ENCODE peak calls at places on chromosomes 6 and 20, in ten cellular contexts. One of them, this sample, is unnamed.

GRCh38 chr6:116180375-116180774 is 54.4 kb upstream of the COL10A1 start:
- DNase-seq in T1000: no peak
- DNase-seq in stimulated activated CD4-positive, alpha-beta T cell treated with anti-CD3 and anti-CD28 coated beads, Interleukin-12 subunit alpha, Interleukin-12 subunit beta, amount 100 ng/mL, for 48 hours: no peak
- DNase-seq in NCI-H2081: no peak
- DNase-seq in activated CD4-positive, alpha-beta T cell treated with anti-CD3 and anti-CD28 coated beads, Interleukin-2, amount 50 U/mL, for 4 hours: no peak
- DNase-seq in prostate gland: no peak
- DNase-seq in RPMI8226: no peak
- DNase-seq in MM.1S: no peak
- DNase-seq in fibroblast of the aortic adventitia: peak
- DNase-seq in lower leg skin: no peak
- DNase-seq in this sample: no peak

GRCh38 chr6:127496471-127496870 is 22.7 kb downstream of the MTCL3 start:
- DNase-seq in activated CD4-positive, alpha-beta T cell treated with anti-CD3 and anti-CD28 coated beads, Interleukin-2, amount 50 U/mL, for 4 hours: no peak
- DNase-seq in T1000: no peak
- DNase-seq in MM.1S: no peak
- DNase-seq in prostate gland: no peak
- DNase-seq in stimulated activated CD4-positive, alpha-beta T cell treated with anti-CD3 and anti-CD28 coated beads, Interleukin-12 subunit alpha, Interleukin-12 subunit beta, amount 100 ng/mL, for 48 hours: no peak
- DNase-seq in lower leg skin: no peak
- DNase-seq in fibroblast of the aortic adventitia: peak
- DNase-seq in RPMI8226: no peak
- DNase-seq in NCI-H2081: no peak
- DNase-seq in this sample: no peak

GRCh38 chr6:107274288-107274687 is 159.0 kb upstream of the BEND3 start:
- DNase-seq in fibroblast of the aortic adventitia: no peak
- DNase-seq in NCI-H2081: no peak
- DNase-seq in prostate gland: no peak
- DNase-seq in RPMI8226: no peak
- DNase-seq in activated CD4-positive, alpha-beta T cell treated with anti-CD3 and anti-CD28 coated beads, Interleukin-2, amount 50 U/mL, for 4 hours: no peak
- DNase-seq in MM.1S: no peak
- DNase-seq in stimulated activated CD4-positive, alpha-beta T cell treated with anti-CD3 and anti-CD28 coated beads, Interleukin-12 subunit alpha, Interleukin-12 subunit beta, amount 100 ng/mL, for 48 hours: no peak
- DNase-seq in lower leg skin: no peak
- DNase-seq in T1000: no peak
- DNase-seq in this sample: no peak

GRCh38 chr6:34206726-34207125 is 29.9 kb upstream of the HMGA1 start:
- DNase-seq in T1000: no peak
- DNase-seq in RPMI8226: no peak
- DNase-seq in MM.1S: no peak
- DNase-seq in prostate gland: no peak
- DNase-seq in stimulated activated CD4-positive, alpha-beta T cell treated with anti-CD3 and anti-CD28 coated beads, Interleukin-12 subunit alpha, Interleukin-12 subunit beta, amount 100 ng/mL, for 48 hours: no peak
- DNase-seq in fibroblast of the aortic adventitia: no peak
- DNase-seq in NCI-H2081: no peak
- DNase-seq in activated CD4-positive, alpha-beta T cell treated with anti-CD3 and anti-CD28 coated beads, Interleukin-2, amount 50 U/mL, for 4 hours: no peak
- DNase-seq in lower leg skin: no peak
- DNase-seq in this sample: no peak

GRCh38 chr20:39879296-39879695 is 809.7 kb downstream of the MAFB start:
- DNase-seq in NCI-H2081: no peak
- DNase-seq in stimulated activated CD4-positive, alpha-beta T cell treated with anti-CD3 and anti-CD28 coated beads, Interleukin-12 subunit alpha, Interleukin-12 subunit beta, amount 100 ng/mL, for 48 hours: no peak
- DNase-seq in RPMI8226: no peak
- DNase-seq in fibroblast of the aortic adventitia: no peak
- DNase-seq in activated CD4-positive, alpha-beta T cell treated with anti-CD3 and anti-CD28 coated beads, Interleukin-2, amount 50 U/mL, for 4 hours: no peak
- DNase-seq in lower leg skin: no peak
- DNase-seq in T1000: no peak
- DNase-seq in MM.1S: no peak
- DNase-seq in prostate gland: no peak
- DNase-seq in this sample: no peak

GRCh38 chr20:48975955-48976354 is 54.4 kb downstream of the ARFGEF2 start:
- DNase-seq in lower leg skin: no peak
- DNase-seq in NCI-H2081: peak
- DNase-seq in stimulated activated CD4-positive, alpha-beta T cell treated with anti-CD3 and anti-CD28 coated beads, Interleukin-12 subunit alpha, Interleukin-12 subunit beta, amount 100 ng/mL, for 48 hours: no peak
- DNase-seq in T1000: no peak
- DNase-seq in MM.1S: no peak
- DNase-seq in activated CD4-positive, alpha-beta T cell treated with anti-CD3 and anti-CD28 coated beads, Interleukin-2, amount 50 U/mL, for 4 hours: no peak
- DNase-seq in prostate gland: no peak
- DNase-seq in fibroblast of the aortic adventitia: no peak
- DNase-seq in RPMI8226: no peak
- DNase-seq in this sample: no peak

GRCh38 chr6:38114976-38115632 is 295.6 kb downstream of the ZFAND3 start:
- DNase-seq in activated CD4-positive, alpha-beta T cell treated with anti-CD3 and anti-CD28 coated beads, Interleukin-2, amount 50 U/mL, for 4 hours: no peak
- DNase-seq in prostate gland: no peak
- DNase-seq in RPMI8226: no peak
- DNase-seq in MM.1S: no peak
- DNase-seq in stimulated activated CD4-positive, alpha-beta T cell treated with anti-CD3 and anti-CD28 coated beads, Interleukin-12 subunit alpha, Interleukin-12 subunit beta, amount 100 ng/mL, for 48 hours: no peak
- DNase-seq in NCI-H2081: no peak
- DNase-seq in T1000: no peak
- DNase-seq in fibroblast of the aortic adventitia: no peak
- DNase-seq in lower leg skin: no peak
- DNase-seq in this sample: no peak

GRCh38 chr20:6081236-6081635 is 27.4 kb upstream of the LRRN4 start:
- DNase-seq in lower leg skin: no peak
- DNase-seq in RPMI8226: no peak
- DNase-seq in activated CD4-positive, alpha-beta T cell treated with anti-CD3 and anti-CD28 coated beads, Interleukin-2, amount 50 U/mL, for 4 hours: no peak
- DNase-seq in T1000: no peak
- DNase-seq in stimulated activated CD4-positive, alpha-beta T cell treated with anti-CD3 and anti-CD28 coated beads, Interleukin-12 subunit alpha, Interleukin-12 subunit beta, amount 100 ng/mL, for 48 hours: no peak
- DNase-seq in prostate gland: no peak
- DNase-seq in MM.1S: no peak
- DNase-seq in fibroblast of the aortic adventitia: peak
- DNase-seq in NCI-H2081: no peak
- DNase-seq in this sample: no peak

GRCh38 chr20:45771182-45771759 is 20.4 kb downstream of the WFDC3 start:
- DNase-seq in MM.1S: peak
- DNase-seq in T1000: peak
- DNase-seq in activated CD4-positive, alpha-beta T cell treated with anti-CD3 and anti-CD28 coated beads, Interleukin-2, amount 50 U/mL, for 4 hours: peak
- DNase-seq in fibroblast of the aortic adventitia: peak
- DNase-seq in prostate gland: peak
- DNase-seq in lower leg skin: peak
- DNase-seq in stimulated activated CD4-positive, alpha-beta T cell treated with anti-CD3 and anti-CD28 coated beads, Interleukin-12 subunit alpha, Interleukin-12 subunit beta, amount 100 ng/mL, for 48 hours: peak
- DNase-seq in RPMI8226: peak
- DNase-seq in NCI-H2081: peak
- DNase-seq in this sample: peak

GRCh38 chr20:4045741-4046140 is 30.4 kb upstream of the RNF24 start:
- DNase-seq in NCI-H2081: no peak
- DNase-seq in MM.1S: no peak
- DNase-seq in activated CD4-positive, alpha-beta T cell treated with anti-CD3 and anti-CD28 coated beads, Interleukin-2, amount 50 U/mL, for 4 hours: no peak
- DNase-seq in stimulated activated CD4-positive, alpha-beta T cell treated with anti-CD3 and anti-CD28 coated beads, Interleukin-12 subunit alpha, Interleukin-12 subunit beta, amount 100 ng/mL, for 48 hours: no peak
- DNase-seq in lower leg skin: no peak
- DNase-seq in prostate gland: no peak
- DNase-seq in fibroblast of the aortic adventitia: no peak
- DNase-seq in RPMI8226: no peak
- DNase-seq in T1000: no peak
- DNase-seq in this sample: peak

GRCh38 chr20:49824206-49824605 is 11.6 kb downstream of the SLC9A8 start:
- DNase-seq in T1000: no peak
- DNase-seq in lower leg skin: no peak
- DNase-seq in NCI-H2081: no peak
- DNase-seq in activated CD4-positive, alpha-beta T cell treated with anti-CD3 and anti-CD28 coated beads, Interleukin-2, amount 50 U/mL, for 4 hours: no peak
- DNase-seq in MM.1S: no peak
- DNase-seq in fibroblast of the aortic adventitia: no peak
- DNase-seq in stimulated activated CD4-positive, alpha-beta T cell treated with anti-CD3 and anti-CD28 coated beads, Interleukin-12 subunit alpha, Interleukin-12 subunit beta, amount 100 ng/mL, for 48 hours: no peak
- DNase-seq in RPMI8226: no peak
- DNase-seq in prostate gland: no peak
- DNase-seq in this sample: no peak

GRCh38 chr6:2939315-2940009 is 31.9 kb downstream of the SERPINB6 start:
- DNase-seq in fibroblast of the aortic adventitia: no peak
- DNase-seq in stimulated activated CD4-positive, alpha-beta T cell treated with anti-CD3 and anti-CD28 coated beads, Interleukin-12 subunit alpha, Interleukin-12 subunit beta, amount 100 ng/mL, for 48 hours: no peak
- DNase-seq in prostate gland: no peak
- DNase-seq in RPMI8226: no peak
- DNase-seq in lower leg skin: peak
- DNase-seq in NCI-H2081: no peak
- DNase-seq in MM.1S: no peak
- DNase-seq in T1000: no peak
- DNase-seq in activated CD4-positive, alpha-beta T cell treated with anti-CD3 and anti-CD28 coated beads, Interleukin-2, amount 50 U/mL, for 4 hours: no peak
- DNase-seq in this sample: no peak

GRCh38 chr6:99016355-99016754 is 68.6 kb upstream of the FBXL4 start:
- DNase-seq in T1000: no peak
- DNase-seq in lower leg skin: no peak
- DNase-seq in activated CD4-positive, alpha-beta T cell treated with anti-CD3 and anti-CD28 coated beads, Interleukin-2, amount 50 U/mL, for 4 hours: no peak
- DNase-seq in stimulated activated CD4-positive, alpha-beta T cell treated with anti-CD3 and anti-CD28 coated beads, Interleukin-12 subunit alpha, Interleukin-12 subunit beta, amount 100 ng/mL, for 48 hours: no peak
- DNase-seq in prostate gland: no peak
- DNase-seq in RPMI8226: no peak
- DNase-seq in NCI-H2081: no peak
- DNase-seq in MM.1S: peak
- DNase-seq in fibroblast of the aortic adventitia: peak
- DNase-seq in this sample: no peak

GRCh38 chr6:84432616-84433015 is 205.2 kb upstream of the CEP162 start:
- DNase-seq in RPMI8226: no peak
- DNase-seq in MM.1S: no peak
- DNase-seq in stimulated activated CD4-positive, alpha-beta T cell treated with anti-CD3 and anti-CD28 coated beads, Interleukin-12 subunit alpha, Interleukin-12 subunit beta, amount 100 ng/mL, for 48 hours: no peak
- DNase-seq in activated CD4-positive, alpha-beta T cell treated with anti-CD3 and anti-CD28 coated beads, Interleukin-2, amount 50 U/mL, for 4 hours: no peak
- DNase-seq in prostate gland: no peak
- DNase-seq in NCI-H2081: no peak
- DNase-seq in fibroblast of the aortic adventitia: peak
- DNase-seq in lower leg skin: no peak
- DNase-seq in T1000: no peak
- DNase-seq in this sample: no peak

GRCh38 chr6:35052694-35053565 is 88.2 kb downstream of the TCP11 start:
- DNase-seq in T1000: no peak
- DNase-seq in RPMI8226: no peak
- DNase-seq in fibroblast of the aortic adventitia: peak
- DNase-seq in NCI-H2081: no peak
- DNase-seq in lower leg skin: no peak
- DNase-seq in MM.1S: no peak
- DNase-seq in prostate gland: no peak
- DNase-seq in stimulated activated CD4-positive, alpha-beta T cell treated with anti-CD3 and anti-CD28 coated beads, Interleukin-12 subunit alpha, Interleukin-12 subunit beta, amount 100 ng/mL, for 48 hours: no peak
- DNase-seq in activated CD4-positive, alpha-beta T cell treated with anti-CD3 and anti-CD28 coated beads, Interleukin-2, amount 50 U/mL, for 4 hours: no peak
- DNase-seq in this sample: no peak

GRCh38 chr6:90217621-90218496 is 78.8 kb downstream of the BACH2 start:
- DNase-seq in stimulated activated CD4-positive, alpha-beta T cell treated with anti-CD3 and anti-CD28 coated beads, Interleukin-12 subunit alpha, Interleukin-12 subunit beta, amount 100 ng/mL, for 48 hours: no peak
- DNase-seq in lower leg skin: no peak
- DNase-seq in fibroblast of the aortic adventitia: no peak
- DNase-seq in activated CD4-positive, alpha-beta T cell treated with anti-CD3 and anti-CD28 coated beads, Interleukin-2, amount 50 U/mL, for 4 hours: peak
- DNase-seq in prostate gland: no peak
- DNase-seq in T1000: no peak
- DNase-seq in MM.1S: no peak
- DNase-seq in NCI-H2081: peak
- DNase-seq in RPMI8226: peak
- DNase-seq in this sample: no peak

GRCh38 chr20:19757487-19757972 is 528 bp upstream of the RIN2 start:
- DNase-seq in MM.1S: peak
- DNase-seq in activated CD4-positive, alpha-beta T cell treated with anti-CD3 and anti-CD28 coated beads, Interleukin-2, amount 50 U/mL, for 4 hours: no peak
- DNase-seq in T1000: peak
- DNase-seq in fibroblast of the aortic adventitia: peak
- DNase-seq in NCI-H2081: peak
- DNase-seq in RPMI8226: no peak
- DNase-seq in prostate gland: peak
- DNase-seq in stimulated activated CD4-positive, alpha-beta T cell treated with anti-CD3 and anti-CD28 coated beads, Interleukin-12 subunit alpha, Interleukin-12 subunit beta, amount 100 ng/mL, for 48 hours: no peak
- DNase-seq in lower leg skin: peak
- DNase-seq in this sample: peak

GRCh38 chr6:116287668-116288282 is 8.0 kb upstream of the TSPYL1 start:
- DNase-seq in RPMI8226: peak
- DNase-seq in stimulated activated CD4-positive, alpha-beta T cell treated with anti-CD3 and anti-CD28 coated beads, Interleukin-12 subunit alpha, Interleukin-12 subunit beta, amount 100 ng/mL, for 48 hours: no peak
- DNase-seq in MM.1S: peak
- DNase-seq in prostate gland: no peak
- DNase-seq in NCI-H2081: peak
- DNase-seq in activated CD4-positive, alpha-beta T cell treated with anti-CD3 and anti-CD28 coated beads, Interleukin-2, amount 50 U/mL, for 4 hours: no peak
- DNase-seq in T1000: no peak
- DNase-seq in lower leg skin: no peak
- DNase-seq in fibroblast of the aortic adventitia: peak
- DNase-seq in this sample: peak

GRCh38 chr6:11430036-11430435 is 107.5 kb upstream of the TMEM170B start:
- DNase-seq in activated CD4-positive, alpha-beta T cell treated with anti-CD3 and anti-CD28 coated beads, Interleukin-2, amount 50 U/mL, for 4 hours: no peak
- DNase-seq in MM.1S: no peak
- DNase-seq in T1000: no peak
- DNase-seq in NCI-H2081: no peak
- DNase-seq in fibroblast of the aortic adventitia: no peak
- DNase-seq in RPMI8226: no peak
- DNase-seq in prostate gland: no peak
- DNase-seq in stimulated activated CD4-positive, alpha-beta T cell treated with anti-CD3 and anti-CD28 coated beads, Interleukin-12 subunit alpha, Interleukin-12 subunit beta, amount 100 ng/mL, for 48 hours: no peak
- DNase-seq in lower leg skin: no peak
- DNase-seq in this sample: no peak

GRCh38 chr20:23415958-23416583 is 5.2 kb downstream of the NAPB start:
- DNase-seq in lower leg skin: no peak
- DNase-seq in fibroblast of the aortic adventitia: peak
- DNase-seq in RPMI8226: no peak
- DNase-seq in activated CD4-positive, alpha-beta T cell treated with anti-CD3 and anti-CD28 coated beads, Interleukin-2, amount 50 U/mL, for 4 hours: no peak
- DNase-seq in NCI-H2081: no peak
- DNase-seq in prostate gland: no peak
- DNase-seq in stimulated activated CD4-positive, alpha-beta T cell treated with anti-CD3 and anti-CD28 coated beads, Interleukin-12 subunit alpha, Interleukin-12 subunit beta, amount 100 ng/mL, for 48 hours: no peak
- DNase-seq in T1000: no peak
- DNase-seq in MM.1S: no peak
- DNase-seq in this sample: no peak

GRCh38 chr20:5827098-5827853 is 77.1 kb downstream of the SHLD1 start:
- DNase-seq in RPMI8226: no peak
- DNase-seq in prostate gland: no peak
- DNase-seq in NCI-H2081: no peak
- DNase-seq in activated CD4-positive, alpha-beta T cell treated with anti-CD3 and anti-CD28 coated beads, Interleukin-2, amount 50 U/mL, for 4 hours: no peak
- DNase-seq in T1000: no peak
- DNase-seq in lower leg skin: no peak
- DNase-seq in stimulated activated CD4-positive, alpha-beta T cell treated with anti-CD3 and anti-CD28 coated beads, Interleukin-12 subunit alpha, Interleukin-12 subunit beta, amount 100 ng/mL, for 48 hours: no peak
- DNase-seq in MM.1S: no peak
- DNase-seq in fibroblast of the aortic adventitia: no peak
- DNase-seq in this sample: no peak

GRCh38 chr6:39791311-39791710 is 865 bp upstream of the DAAM2 start:
- DNase-seq in prostate gland: no peak
- DNase-seq in activated CD4-positive, alpha-beta T cell treated with anti-CD3 and anti-CD28 coated beads, Interleukin-2, amount 50 U/mL, for 4 hours: no peak
- DNase-seq in T1000: no peak
- DNase-seq in stimulated activated CD4-positive, alpha-beta T cell treated with anti-CD3 and anti-CD28 coated beads, Interleukin-12 subunit alpha, Interleukin-12 subunit beta, amount 100 ng/mL, for 48 hours: no peak
- DNase-seq in RPMI8226: no peak
- DNase-seq in lower leg skin: no peak
- DNase-seq in NCI-H2081: peak
- DNase-seq in MM.1S: no peak
- DNase-seq in fibroblast of the aortic adventitia: no peak
- DNase-seq in this sample: no peak

GRCh38 chr6:112041535-112041934 is 12.4 kb upstream of the CCN6 start:
- DNase-seq in prostate gland: no peak
- DNase-seq in activated CD4-positive, alpha-beta T cell treated with anti-CD3 and anti-CD28 coated beads, Interleukin-2, amount 50 U/mL, for 4 hours: no peak
- DNase-seq in NCI-H2081: no peak
- DNase-seq in MM.1S: no peak
- DNase-seq in lower leg skin: no peak
- DNase-seq in RPMI8226: no peak
- DNase-seq in T1000: no peak
- DNase-seq in stimulated activated CD4-positive, alpha-beta T cell treated with anti-CD3 and anti-CD28 coated beads, Interleukin-12 subunit alpha, Interleukin-12 subunit beta, amount 100 ng/mL, for 48 hours: no peak
- DNase-seq in fibroblast of the aortic adventitia: no peak
- DNase-seq in this sample: peak

GRCh38 chr6:3081965-3082364 is 13.7 kb downstream of the RIPK1 start:
- DNase-seq in stimulated activated CD4-positive, alpha-beta T cell treated with anti-CD3 and anti-CD28 coated beads, Interleukin-12 subunit alpha, Interleukin-12 subunit beta, amount 100 ng/mL, for 48 hours: no peak
- DNase-seq in MM.1S: no peak
- DNase-seq in RPMI8226: no peak
- DNase-seq in lower leg skin: no peak
- DNase-seq in NCI-H2081: no peak
- DNase-seq in activated CD4-positive, alpha-beta T cell treated with anti-CD3 and anti-CD28 coated beads, Interleukin-2, amount 50 U/mL, for 4 hours: no peak
- DNase-seq in T1000: no peak
- DNase-seq in fibroblast of the aortic adventitia: no peak
- DNase-seq in prostate gland: no peak
- DNase-seq in this sample: no peak

GRCh38 chr20:57718490-57719009 is 8.7 kb upstream of the PMEPA1 start:
- DNase-seq in lower leg skin: peak
- DNase-seq in activated CD4-positive, alpha-beta T cell treated with anti-CD3 and anti-CD28 coated beads, Interleukin-2, amount 50 U/mL, for 4 hours: peak
- DNase-seq in fibroblast of the aortic adventitia: peak
- DNase-seq in NCI-H2081: peak
- DNase-seq in MM.1S: peak
- DNase-seq in stimulated activated CD4-positive, alpha-beta T cell treated with anti-CD3 and anti-CD28 coated beads, Interleukin-12 subunit alpha, Interleukin-12 subunit beta, amount 100 ng/mL, for 48 hours: peak
- DNase-seq in RPMI8226: peak
- DNase-seq in prostate gland: peak
- DNase-seq in T1000: peak
- DNase-seq in this sample: peak

GRCh38 chr20:35145141-35145564 is 2.0 kb downstream of the EDEM2 start:
- DNase-seq in lower leg skin: peak
- DNase-seq in MM.1S: peak
- DNase-seq in activated CD4-positive, alpha-beta T cell treated with anti-CD3 and anti-CD28 coated beads, Interleukin-2, amount 50 U/mL, for 4 hours: peak
- DNase-seq in RPMI8226: peak
- DNase-seq in T1000: peak
- DNase-seq in fibroblast of the aortic adventitia: peak
- DNase-seq in prostate gland: peak
- DNase-seq in stimulated activated CD4-positive, alpha-beta T cell treated with anti-CD3 and anti-CD28 coated beads, Interleukin-12 subunit alpha, Interleukin-12 subunit beta, amount 100 ng/mL, for 48 hours: no peak
- DNase-seq in NCI-H2081: peak
- DNase-seq in this sample: peak

GRCh38 chr20:59627298-59627697 is 23.0 kb downstream of the PHACTR3 start:
- DNase-seq in lower leg skin: no peak
- DNase-seq in T1000: no peak
- DNase-seq in activated CD4-positive, alpha-beta T cell treated with anti-CD3 and anti-CD28 coated beads, Interleukin-2, amount 50 U/mL, for 4 hours: no peak
- DNase-seq in stimulated activated CD4-positive, alpha-beta T cell treated with anti-CD3 and anti-CD28 coated beads, Interleukin-12 subunit alpha, Interleukin-12 subunit beta, amount 100 ng/mL, for 48 hours: no peak
- DNase-seq in NCI-H2081: no peak
- DNase-seq in RPMI8226: no peak
- DNase-seq in prostate gland: no peak
- DNase-seq in fibroblast of the aortic adventitia: no peak
- DNase-seq in MM.1S: no peak
- DNase-seq in this sample: no peak

GRCh38 chr20:49479785-49480184 is 2.7 kb downstream of the KCNB1 start:
- DNase-seq in MM.1S: no peak
- DNase-seq in fibroblast of the aortic adventitia: no peak
- DNase-seq in prostate gland: no peak
- DNase-seq in lower leg skin: no peak
- DNase-seq in T1000: no peak
- DNase-seq in NCI-H2081: no peak
- DNase-seq in stimulated activated CD4-positive, alpha-beta T cell treated with anti-CD3 and anti-CD28 coated beads, Interleukin-12 subunit alpha, Interleukin-12 subunit beta, amount 100 ng/mL, for 48 hours: no peak
- DNase-seq in RPMI8226: no peak
- DNase-seq in activated CD4-positive, alpha-beta T cell treated with anti-CD3 and anti-CD28 coated beads, Interleukin-2, amount 50 U/mL, for 4 hours: no peak
- DNase-seq in this sample: no peak